ENCODE peak calls at places on chromosomes 5 and 9, in nine cellular contexts. D, N, I, S, G, J, C, X and K are unnamed samples.

GRCh38 chr5:41410737-41411136 is 99.7 kb downstream of the PLCXD3 start:
- DNase-seq in D (no peak), N (no peak), I (no peak), S (no peak), G (no peak), J (no peak), C (no peak), X (no peak), K (no peak)

GRCh38 chr5:92962752-92963151 is 618.3 kb downstream of the NR2F1-AS1 start:
- DNase-seq in D (no peak), N (no peak), I (no peak), S (peak; percentile 33), G (no peak), J (no peak), C (no peak), X (no peak), K (no peak)

GRCh38 chr9:14309403-14309802 is 4.5 kb downstream of the NFIB start:
- DNase-seq in D (no peak), N (no peak), I (no peak), S (peak; percentile 9), G (no peak), J (no peak), C (no peak), X (no peak), K (peak; percentile 51)

GRCh38 chr9:115395511-115396021 is 277.6 kb upstream of the TNC start:
- DNase-seq in D (no peak), N (no peak), I (no peak), S (peak; percentile 73), G (no peak), J (no peak), C (no peak), X (no peak), K (no peak)

GRCh38 chr5:635321-636055 is 23.3 kb downstream of the CEP72 start:
- DNase-seq in D (no peak), N (no peak), I (no peak), S (no peak), G (peak; percentile 32), J (no peak), C (peak; percentile 3), X (no peak), K (no peak)

GRCh38 chr5:175842947-175843793 is 28.2 kb upstream of the CPLX2 start:
- DNase-seq in D (no peak), N (no peak), I (no peak), S (peak; percentile 70), G (no peak), J (no peak), C (peak; percentile 96), X (no peak), K (peak; percentile 93)

GRCh38 chr5:146560205-146560812 is 44.3 kb upstream of the GPR151 start:
- DNase-seq in D (peak; percentile 18), N (no peak), I (no peak), S (peak; percentile 22), G (no peak), J (no peak), C (no peak), X (no peak), K (peak; percentile 68)

GRCh38 chr5:6377582-6378127 is 692 bp downstream of the MED10 start:
- DNase-seq in D (no peak), N (peak; percentile 2), I (no peak), S (peak; percentile 27), G (no peak), J (no peak), C (no peak), X (no peak), K (peak; percentile 23)

GRCh38 chr9:105128908-105129307 is 115.5 kb upstream of the SLC44A1 start:
- DNase-seq in D (no peak), N (no peak), I (no peak), S (no peak), G (no peak), J (no peak), C (no peak), X (no peak), K (no peak)

GRCh38 chr9:94139672-94140417 is 55.6 kb downstream of the PTPDC1 start:
- DNase-seq in D (peak; percentile 60), N (peak; percentile 90), I (no peak), S (peak; percentile 94), G (peak; percentile 75), J (peak; percentile 68), C (peak; percentile 96), X (peak; percentile 94), K (peak; percentile 93)

GRCh38 chr5:122054266-122054665 is 23.8 kb downstream of the LOX start:
- DNase-seq in D (no peak), N (no peak), I (no peak), S (no peak), G (no peak), J (no peak), C (no peak), X (no peak), K (no peak)

GRCh38 chr5:133902521-133903118 is 65.8 kb downstream of the C5orf15 start:
- DNase-seq in D (no peak), N (no peak), I (no peak), S (no peak), G (no peak), J (no peak), C (no peak), X (no peak), K (no peak)

GRCh38 chr9:89850633-89851325 is 246.0 kb downstream of the GADD45G start:
- DNase-seq in D (no peak), N (no peak), I (no peak), S (peak; percentile 61), G (peak; percentile 53), J (peak; percentile 88), C (no peak), X (peak; percentile 62), K (peak; percentile 86)

GRCh38 chr9:80899208-80899607 is 790.1 kb downstream of the TLE1 start:
- DNase-seq in D (no peak), N (no peak), I (no peak), S (no peak), G (no peak), J (no peak), C (no peak), X (no peak), K (no peak)

GRCh38 chr9:99118782-99119466 is 14.0 kb downstream of the TGFBR1 start:
- DNase-seq in D (no peak), N (no peak), I (no peak), S (no peak), G (no peak), J (no peak), C (no peak), X (peak; percentile 41), K (no peak)

GRCh38 chr5:1009359-1010180 is 968 bp downstream of the NKD2 start:
- DNase-seq in D (peak; percentile 8), N (no peak), I (no peak), S (no peak), G (peak; percentile 30), J (no peak), C (peak; percentile 22), X (peak; percentile 37), K (peak; percentile 13)

GRCh38 chr5:181054871-181055494 is 14.9 kb downstream of the BTNL9 start:
- DNase-seq in D (no peak), N (no peak), I (no peak), S (no peak), G (no peak), J (no peak), C (no peak), X (no peak), K (no peak)
- H3K4me3 ChIP-seq in D (no peak overlapping the region), N (peak overlapping the region; percentile 56), I (no peak overlapping the region), S (no peak overlapping the region), G (peak overlapping the region; percentile 62), J (no peak overlapping the region), C (no peak overlapping the region), X (no peak overlapping the region), K (no peak overlapping the region)

DNA sequence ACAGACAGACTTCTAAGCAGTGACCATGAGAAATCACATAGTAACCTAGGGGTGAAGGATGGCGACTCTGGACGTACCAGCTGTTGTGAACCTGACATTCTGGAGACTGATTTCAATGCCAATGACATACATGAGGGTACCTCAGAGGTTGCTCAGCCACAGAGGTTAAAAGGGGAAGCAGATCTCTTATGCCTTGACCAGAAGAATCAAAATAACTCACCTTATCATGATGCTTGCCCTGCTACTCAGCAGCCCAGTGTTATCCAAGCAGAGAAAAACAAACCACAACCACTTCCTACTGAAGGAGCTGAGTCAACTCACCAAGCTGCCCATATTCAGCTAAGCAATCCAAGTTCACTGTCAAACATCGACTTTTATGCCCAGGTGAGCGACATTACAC is 38.0 kb upstream of the CCDC152 start:
- DNase-seq in D (no peak), N (no peak), I (no peak), S (no peak), G (no peak), J (no peak), C (no peak), X (no peak), K (no peak)
- H3K27me3 ChIP-seq in D (no peaks in the 10 kb centered on the region), N (no peaks in the 10 kb centered on the region), I (no peaks in the 10 kb centered on the region), S (no peaks in the 10 kb centered on the region), G (no peaks in the 10 kb centered on the region), J (no peaks in the 10 kb centered on the region), C (peaks cover 39% of the 10 kb centered on the region), X (no peaks in the 10 kb centered on the region), K (no peaks in the 10 kb centered on the region)

DNA sequence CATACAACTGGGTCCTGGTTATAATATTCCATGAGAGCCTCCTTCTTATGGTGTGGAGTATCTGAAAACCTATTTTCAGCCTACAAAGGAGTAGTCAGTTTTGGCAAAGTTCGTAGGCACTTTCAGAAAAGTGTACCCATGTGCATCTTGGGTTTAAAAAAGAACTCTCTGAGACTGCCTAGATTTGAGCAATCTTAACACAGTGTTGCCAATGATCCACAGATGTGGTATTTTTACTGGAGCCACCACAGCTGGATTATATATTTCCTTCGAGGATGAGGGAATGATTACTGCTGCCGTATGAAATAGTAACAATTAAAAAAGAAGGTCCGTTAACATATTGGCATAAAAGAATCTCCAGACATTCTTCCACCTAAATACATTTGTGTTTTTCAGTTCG is 1.1 kb downstream of the PALM2AKAP2 start:
- DNase-seq in D (no peak), N (no peak), I (no peak), S (no peak), G (no peak), J (no peak), C (no peak), X (no peak), K (no peak)
- H3K9me3 ChIP-seq in D (no peaks in the 10 kb centered on the region), N (no peaks in the 10 kb centered on the region), I (no peaks in the 10 kb centered on the region), S (no peaks in the 10 kb centered on the region), G (no peaks in the 10 kb centered on the region), J (no peaks in the 10 kb centered on the region), C (no peaks in the 10 kb centered on the region), X (no peaks in the 10 kb centered on the region), K (no peaks in the 10 kb centered on the region)

DNA sequence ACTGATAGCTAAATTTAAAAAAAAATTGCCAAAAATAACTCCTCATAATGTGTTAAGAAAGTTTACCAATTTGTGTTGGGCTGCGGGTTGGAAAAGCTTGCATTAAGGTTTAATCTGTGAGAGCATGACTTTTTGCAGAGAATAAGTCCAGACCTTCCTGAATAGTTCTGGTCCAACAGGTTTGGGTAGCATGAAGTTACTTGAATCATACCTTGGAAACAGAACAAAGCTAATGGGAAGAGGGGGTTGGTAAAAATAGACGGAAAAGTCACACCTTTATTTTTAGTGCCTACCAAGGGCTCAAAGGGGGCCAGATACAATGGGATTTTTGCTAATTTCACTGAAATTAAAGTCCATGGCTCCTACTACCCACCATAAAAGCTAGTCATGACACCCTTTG is 17.1 kb upstream of the MATR3 start:
- DNase-seq in D (no peak), N (no peak), I (no peak), S (no peak), G (no peak), J (peak; percentile 66), C (no peak), X (no peak), K (no peak)
- H3K4me3 ChIP-seq in D (no peak overlapping the region), N (no peak overlapping the region), I (no peak overlapping the region), S (no peak overlapping the region), G (no peak overlapping the region), J (no peak overlapping the region), C (no peak overlapping the region), X (no peak overlapping the region), K (peak overlapping the region; percentile 95)